ENCODE peak calls at places on chromosomes 16 and 17, in six cellular contexts. K is CD8-positive, alpha-beta T cell; B is transverse colon; D is stomach; C is small intestine; P is Karpas-422. A is an unnamed sample.

GRCh38 chr17:42120161-42121065 is 754 bp downstream of the KAT2A start:
- DNase-seq in K (no peak), B (no peak), D (no peak), C (no peak), P (peak; percentile 67), A (no peak)

GRCh38 chr17:68383443-68384321 is 73.6 kb downstream of the WIPI1 start:
- DNase-seq in K (no peak), B (no peak), D (no peak), C (peak; percentile 62), P (no peak), A (no peak)

GRCh38 chr16:19980866-19981265 is 92.8 kb downstream of the GPR139 start:
- DNase-seq in K (no peak), B (no peak), D (no peak), C (peak; percentile 13), P (no peak), A (no peak)

GRCh38 chr16:50458694-50459271 is 89.4 kb upstream of the NKD1 start:
- DNase-seq in K (no peak), B (no peak), D (no peak), C (no peak), P (no peak), A (no peak)

GRCh38 chr16:2752850-2753522 is 548 bp downstream of the SRRM2 start:
- DNase-seq in K (no peak), B (peak; percentile 87), D (peak; percentile 86), C (peak; percentile 79), P (peak; percentile 92), A (peak; percentile 91)

GRCh38 chr16:65547799-65548446 is 426.1 kb upstream of the CDH11 start:
- DNase-seq in K (no peak), B (no peak), D (no peak), C (no peak), P (no peak), A (no peak)

GRCh38 chr17:43367588-43368242 is 31.1 kb upstream of the ARL4D start:
- DNase-seq in K (peak; percentile 18), B (no peak), D (no peak), C (no peak), P (peak; percentile 91), A (no peak)

GRCh38 chr16:87464691-87465300 is 28.0 kb downstream of the ZCCHC14 start:
- DNase-seq in K (no peak), B (peak; percentile 66), D (peak; percentile 67), C (peak; percentile 66), P (no peak), A (peak; percentile 93)

GRCh38 chr16:11257131-11257938 is 1.3 kb upstream of the SOCS1 start:
- DNase-seq in K (no peak), B (peak; percentile 86), D (peak; percentile 74), C (peak; percentile 88), P (peak; percentile 83), A (no peak)

GRCh38 chr16:10387378-10387681 is 1.5 kb downstream of the ATF7IP2 start:
- DNase-seq in K (no peak), B (no peak), D (no peak), C (no peak), P (no peak), A (no peak)

GRCh38 chr17:32503251-32504165 is 16.7 kb downstream of the CDK5R1 start:
- DNase-seq in K (peak; percentile 40), B (peak; percentile 36), D (no peak), C (peak; percentile 63), P (no peak), A (no peak)

GRCh38 chr16:56916571-56917403 is 15.2 kb upstream of the HERPUD1 start:
- DNase-seq in K (no peak), B (peak; percentile 52), D (no peak), C (no peak), P (peak; percentile 64), A (no peak)

GRCh38 chr16:68737046-68737729 is at the start of gene CDH1:
- DNase-seq in K (peak; percentile 10), B (peak; percentile 95), D (peak; percentile 97), C (peak; percentile 95), P (no peak), A (no peak)
- H3K4me3 ChIP-seq in K (no peak within 1 kb of the TSS), B (peak within 1 kb of the TSS; percentile 20), D (peak within 1 kb of the TSS; percentile 52), C (peak within 1 kb of the TSS; percentile 80), P (no peak within 1 kb of the TSS), A (peak within 1 kb of the TSS; percentile 59)

DNA sequence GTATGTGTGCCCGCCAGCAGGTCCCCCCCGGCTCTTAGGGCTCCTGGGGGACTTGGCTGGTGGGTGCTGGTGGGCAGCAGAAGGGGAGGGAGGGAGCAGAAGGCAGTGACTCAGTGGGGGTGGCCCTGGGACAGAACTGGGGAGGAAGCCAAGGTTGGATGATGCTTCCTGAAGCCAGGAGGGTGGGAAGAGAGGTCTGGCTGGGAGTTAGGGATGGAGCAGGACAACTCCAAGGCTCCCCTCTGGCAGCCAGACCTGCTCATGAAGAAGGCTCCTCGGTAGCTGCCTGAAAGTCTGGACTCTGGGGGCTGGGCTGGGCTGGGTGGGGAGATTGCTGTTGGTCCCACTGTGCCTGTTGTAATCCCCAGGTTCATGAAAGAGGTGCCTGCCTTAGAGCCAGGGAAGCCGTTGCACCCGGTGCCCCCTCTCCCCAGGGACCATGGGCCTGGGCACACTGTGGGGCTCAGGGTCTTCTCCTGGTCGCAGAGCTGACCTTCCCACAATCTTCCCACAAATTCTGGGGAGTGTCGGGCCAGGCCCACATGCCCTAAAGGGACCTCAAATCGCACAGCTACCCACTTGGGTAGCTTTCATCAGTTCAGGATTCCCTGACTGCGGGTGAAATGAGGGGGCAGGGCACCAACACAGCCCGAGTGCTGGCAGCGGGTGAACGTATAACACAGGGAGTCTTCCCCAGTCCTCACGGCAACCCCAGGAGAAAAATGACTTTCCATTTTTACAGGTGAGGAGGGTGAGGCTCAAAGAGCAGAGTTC is 1.1 kb upstream of the PLEKHG4 start:
- DNase-seq in K (no peak), B (no peak), D (no peak), C (peak; percentile 34), P (no peak), A (no peak)
- H3K4me3 ChIP-seq in K (peak overlapping the region; percentile 84), B (peak overlapping the region; percentile 58), D (peak overlapping the region; percentile 65), C (peak overlapping the region; percentile 57), P (peak overlapping the region; percentile 41), A (peak overlapping the region; percentile 84)

GRCh38 chr17:82753201-82753464 is 1.3 kb downstream of the TBCD start:
- DNase-seq in K (no peak), B (no peak), D (no peak), C (no peak), P (no peak), A (no peak)

GRCh38 chr17:82751571-82752370 is at the start of gene TBCD:
- DNase-seq in K (peak; percentile 78), B (peak; percentile 89), D (peak; percentile 87), C (peak; percentile 86), P (peak; percentile 95), A (peak; percentile 92)

GRCh38 chr17:82752371-82753200 is 721 bp downstream of the TBCD start:
- DNase-seq in K (no peak), B (peak; percentile 39), D (no peak), C (peak; percentile 29), P (peak; percentile 64), A (no peak)

GRCh38 chr17:82750241-82750905 is 1.5 kb upstream of the TBCD start:
- DNase-seq in K (no peak), B (no peak), D (no peak), C (no peak), P (no peak), A (no peak)

DNA sequence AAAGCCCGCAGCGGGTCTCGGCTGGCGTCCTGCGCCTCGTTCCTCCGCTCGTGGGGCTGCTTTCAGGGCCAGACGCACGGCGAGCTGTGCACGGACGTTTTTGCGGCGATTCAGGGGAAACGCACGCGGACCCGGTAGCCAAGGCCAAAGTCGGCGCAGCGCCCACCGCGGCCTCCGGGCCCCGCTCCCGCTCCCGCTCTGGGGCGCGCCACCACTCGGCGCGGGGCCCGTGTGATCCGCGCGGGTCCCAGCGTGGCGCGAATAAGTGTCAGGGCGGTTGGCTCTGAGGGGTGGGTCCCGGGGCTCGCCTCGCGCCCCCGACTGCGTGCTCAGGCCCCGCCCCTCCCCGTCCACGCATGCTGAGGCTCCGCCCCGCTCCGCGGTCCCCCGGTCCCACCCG is 694 bp upstream of the TBCD start:
- DNase-seq in K (no peak), B (peak; percentile 22), D (no peak), C (no peak), P (no peak), A (no peak)
- H3K4me3 ChIP-seq in K (peak overlapping the region; percentile 59), B (peak overlapping the region; percentile 42), D (peak overlapping the region; percentile 88), C (peak overlapping the region; percentile 92), P (no peak overlapping the region), A (peak overlapping the region; percentile 99)

DNA sequence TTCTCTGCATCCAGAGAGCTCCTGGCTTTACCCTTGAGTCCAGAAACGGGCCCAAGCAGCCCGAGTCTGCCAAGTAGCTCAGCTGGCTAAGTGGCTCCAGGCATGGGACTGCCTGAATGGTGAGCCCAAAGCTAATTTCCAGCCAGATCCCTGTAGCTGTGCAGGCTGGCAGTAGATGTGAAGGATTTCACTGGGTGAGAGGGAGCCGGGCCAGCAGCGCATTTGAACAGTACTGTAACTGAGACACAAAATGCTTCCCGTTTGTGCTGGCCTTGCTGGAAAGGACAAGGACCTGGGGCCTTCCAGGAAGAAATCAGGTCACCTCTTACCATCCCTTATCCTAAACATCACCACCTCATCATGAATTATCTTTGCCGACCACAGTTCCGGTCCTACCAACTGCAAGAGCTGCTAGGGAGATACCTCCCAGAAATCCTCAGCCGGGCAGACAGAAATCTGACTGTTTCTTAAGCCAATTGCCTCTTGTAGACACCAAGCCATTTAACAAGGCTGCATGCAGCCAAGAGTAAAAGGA is 3.7 kb downstream of the TIMP2 start:
- DNase-seq in K (no peak), B (no peak), D (no peak), C (no peak), P (no peak), A (no peak)
- H3K4me3 ChIP-seq in K (no peak overlapping the region), B (no peak overlapping the region), D (peak overlapping the region; percentile 86), C (no peak overlapping the region), P (no peak overlapping the region), A (peak overlapping the region; percentile 90)

DNA sequence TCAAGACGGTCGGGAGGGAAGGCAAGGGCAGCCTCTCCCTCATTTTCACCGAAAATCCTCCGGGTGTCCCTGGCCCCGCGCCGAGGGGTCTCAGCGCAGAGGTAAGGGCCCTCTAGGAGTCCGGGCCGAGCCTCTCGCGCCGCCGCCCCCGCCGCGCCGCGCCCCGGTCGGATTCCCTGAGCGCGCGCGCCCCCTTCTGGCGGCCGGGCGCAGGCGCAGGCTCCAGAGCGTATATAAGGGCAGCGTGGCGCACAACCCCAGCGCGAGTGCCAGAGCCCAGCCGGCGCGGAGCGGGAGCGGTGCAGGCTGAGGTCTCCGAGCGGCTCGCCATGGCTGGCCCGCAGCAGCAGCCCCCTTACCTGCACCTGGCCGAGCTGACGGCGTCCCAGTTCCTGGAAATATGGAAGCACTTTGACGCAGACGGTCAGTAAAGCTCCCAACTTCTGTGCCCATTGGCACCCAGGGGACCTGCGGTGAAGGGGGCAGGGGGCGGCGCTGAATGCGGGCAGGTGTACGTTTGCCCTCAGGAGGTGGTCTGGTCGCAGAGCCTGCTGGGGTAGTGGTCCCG is at the start of gene CALB2:
- DNase-seq in K (peak; percentile 56), B (peak; percentile 64), D (peak; percentile 79), C (peak; percentile 49), P (peak; percentile 84), A (no peak)
- H3K4me3 ChIP-seq in K (no peak within 1 kb of the TSS), B (no peak within 1 kb of the TSS), D (peak within 1 kb of the TSS; percentile 30), C (no peak within 1 kb of the TSS), P (no peak within 1 kb of the TSS), A (peak within 1 kb of the TSS; percentile 58)

DNA sequence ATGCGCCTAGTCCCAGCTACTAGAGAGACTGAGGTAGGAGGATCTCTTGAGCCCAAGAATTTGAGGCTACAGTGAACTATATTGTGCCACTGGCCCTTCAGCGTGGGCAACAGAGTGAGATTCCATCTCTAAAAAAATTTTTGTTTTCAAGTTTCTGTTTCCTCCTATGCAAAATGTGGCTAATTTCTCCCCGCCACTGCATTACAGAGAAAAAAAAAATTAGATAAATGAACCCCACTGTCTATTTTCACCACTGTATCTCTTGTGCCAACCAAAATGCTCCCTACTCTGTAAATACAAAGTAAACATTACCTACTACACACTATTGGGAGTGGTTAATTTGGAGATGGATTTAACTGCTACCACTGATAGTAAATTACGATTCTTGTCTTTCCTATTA is 2.0 kb downstream of the MARF1 start:
- DNase-seq in K (no peak), B (no peak), D (no peak), C (no peak), P (peak; percentile 54), A (no peak)
- H3K4me3 ChIP-seq in K (no peak overlapping the region), B (no peak overlapping the region), D (no peak overlapping the region), C (no peak overlapping the region), P (peak overlapping the region; percentile 85), A (no peak overlapping the region)

A was measured in coronary artery.